ENCODE peak calls at places on chromosomes 7 and 10, in four cellular contexts. One of them, this sample, is unnamed.

GRCh38 chr10:109765838-109766237 is 157.5 kb downstream of the XPNPEP1 start:
- DNase-seq in WERI-Rb-1: no peak
- DNase-seq in CD8-positive, alpha-beta T cell: no peak
- DNase-seq in choroid plexus epithelial cell: no peak
- DNase-seq in this sample: no peak

GRCh38 chr10:6465437-6465836 is 114.6 kb downstream of the PRKCQ start:
- DNase-seq in choroid plexus epithelial cell: no peak
- DNase-seq in CD8-positive, alpha-beta T cell: no peak
- DNase-seq in WERI-Rb-1: no peak
- DNase-seq in this sample: no peak

GRCh38 chr10:20624642-20625041 is 272.5 kb downstream of the NEBL start:
- DNase-seq in WERI-Rb-1: no peak
- DNase-seq in choroid plexus epithelial cell: no peak
- DNase-seq in CD8-positive, alpha-beta T cell: no peak
- DNase-seq in this sample: no peak

GRCh38 chr10:97318772-97319651 is at the start of gene FRAT1:
- DNase-seq in choroid plexus epithelial cell: peak
- DNase-seq in CD8-positive, alpha-beta T cell: peak
- DNase-seq in WERI-Rb-1: peak
- DNase-seq in this sample: peak

GRCh38 chr7:135789431-135789830 is 40.8 kb upstream of the FAM180A start:
- DNase-seq in WERI-Rb-1: no peak
- DNase-seq in choroid plexus epithelial cell: no peak
- DNase-seq in CD8-positive, alpha-beta T cell: no peak
- DNase-seq in this sample: no peak

GRCh38 chr10:5323446-5323845 is 41.3 kb upstream of the UCN3 start:
- DNase-seq in choroid plexus epithelial cell: no peak
- DNase-seq in WERI-Rb-1: no peak
- DNase-seq in CD8-positive, alpha-beta T cell: no peak
- DNase-seq in this sample: no peak

GRCh38 chr10:18463673-18464211 is 187.6 kb downstream of the NSUN6 start:
- DNase-seq in WERI-Rb-1: no peak
- DNase-seq in CD8-positive, alpha-beta T cell: no peak
- DNase-seq in choroid plexus epithelial cell: no peak
- DNase-seq in this sample: no peak

GRCh38 chr10:103040424-103040823 is 122.3 kb downstream of the CNNM2 start:
- DNase-seq in WERI-Rb-1: no peak
- DNase-seq in choroid plexus epithelial cell: peak
- DNase-seq in CD8-positive, alpha-beta T cell: no peak
- DNase-seq in this sample: no peak

DNA sequence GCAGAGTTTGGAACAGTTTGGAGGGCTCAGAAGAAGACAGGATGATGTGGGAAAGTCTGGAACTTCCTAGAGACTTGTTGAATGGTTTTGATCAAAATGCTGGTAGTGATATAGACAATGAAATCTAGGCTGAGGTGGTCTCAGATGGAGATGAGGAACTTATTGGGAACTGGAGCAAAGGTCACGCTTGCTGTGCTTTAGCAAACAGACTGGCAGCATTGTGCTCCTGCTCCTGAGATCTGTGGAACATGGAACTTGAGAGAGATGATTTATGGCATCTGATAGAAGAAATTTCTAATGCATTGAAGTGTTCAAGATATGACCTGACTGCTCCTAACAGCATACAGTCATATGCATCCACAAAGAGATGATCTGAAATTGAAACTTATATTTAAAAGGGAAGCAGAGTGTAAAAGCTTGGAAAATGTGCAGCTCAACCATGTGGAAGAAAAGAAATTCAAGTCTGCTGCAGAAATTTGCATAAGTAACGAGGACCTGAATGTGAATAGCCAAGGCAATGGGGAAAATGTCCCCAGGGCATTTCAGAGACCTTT is 186.9 kb upstream of the PHYHIPL start:
- DNase-seq in CD8-positive, alpha-beta T cell: no peak
- DNase-seq in choroid plexus epithelial cell: no peak
- DNase-seq in WERI-Rb-1: no peak
- DNase-seq in this sample: no peak
- H3K4me3 ChIP-seq in CD8-positive, alpha-beta T cell: no peak
- H3K4me3 ChIP-seq in choroid plexus epithelial cell: no peak
- H3K4me3 ChIP-seq in WERI-Rb-1: no peak
- H3K4me3 ChIP-seq in this sample: no peak

GRCh38 chr10:68492118-68492517 is 20.3 kb upstream of the DNA2 start:
- DNase-seq in choroid plexus epithelial cell: peak
- DNase-seq in CD8-positive, alpha-beta T cell: no peak
- DNase-seq in WERI-Rb-1: no peak
- DNase-seq in this sample: no peak
- TF ChIP-seq CTCF in choroid plexus epithelial cell: no peak
- TF ChIP-seq CTCF in CD8-positive, alpha-beta T cell: no peak
- TF ChIP-seq CTCF in WERI-Rb-1: no peak
- TF ChIP-seq CTCF in this sample: no peak

GRCh38 chr7:102170417-102170970 is 116.2 kb upstream of the SH2B2 start:
- DNase-seq in CD8-positive, alpha-beta T cell: no peak
- DNase-seq in WERI-Rb-1: no peak
- DNase-seq in choroid plexus epithelial cell: peak
- DNase-seq in this sample: no peak
- H3K4me3 ChIP-seq in CD8-positive, alpha-beta T cell: no peak
- H3K4me3 ChIP-seq in WERI-Rb-1: no peak
- H3K4me3 ChIP-seq in choroid plexus epithelial cell: peak
- H3K4me3 ChIP-seq in this sample: no peak

DNA sequence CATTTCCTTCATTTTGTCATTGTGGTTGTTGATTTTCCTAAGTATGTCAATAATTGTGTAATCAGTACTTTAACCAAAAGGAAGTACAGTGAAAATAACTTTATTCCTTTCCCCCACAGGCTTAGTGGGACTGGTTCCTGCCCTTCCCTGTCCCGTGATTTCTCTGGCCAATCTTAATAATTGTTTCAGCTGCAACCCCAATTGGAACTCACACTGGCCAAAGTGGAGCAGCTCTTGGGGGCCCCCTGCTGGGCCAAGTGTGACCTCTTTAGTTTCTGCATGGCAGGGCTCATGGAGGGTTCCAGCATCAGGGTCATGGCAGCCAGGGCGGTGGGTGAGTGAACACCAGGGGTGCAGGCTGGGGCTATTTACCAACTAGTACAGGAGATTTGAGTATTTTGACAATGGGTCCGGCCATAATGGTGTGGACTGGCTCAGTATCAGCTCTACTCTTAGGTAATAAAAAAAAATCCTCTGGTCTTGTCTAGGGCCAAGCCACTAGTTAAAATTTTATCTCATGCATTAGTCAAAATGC is 31.7 kb downstream of the CYCS start:
- DNase-seq in WERI-Rb-1: peak
- DNase-seq in CD8-positive, alpha-beta T cell: peak
- DNase-seq in choroid plexus epithelial cell: peak
- DNase-seq in this sample: peak
- TF ChIP-seq CTCF in WERI-Rb-1: peak
- TF ChIP-seq CTCF in CD8-positive, alpha-beta T cell: peak
- TF ChIP-seq CTCF in choroid plexus epithelial cell: peak
- TF ChIP-seq CTCF in this sample: peak

GRCh38 chr7:157359581-157359980 is 22.8 kb downstream of the DNAJB6 start:
- DNase-seq in CD8-positive, alpha-beta T cell: no peak
- DNase-seq in WERI-Rb-1: no peak
- DNase-seq in choroid plexus epithelial cell: no peak
- DNase-seq in this sample: no peak
- H3K4me3 ChIP-seq in CD8-positive, alpha-beta T cell: no peak
- H3K4me3 ChIP-seq in WERI-Rb-1: no peak
- H3K4me3 ChIP-seq in choroid plexus epithelial cell: no peak
- H3K4me3 ChIP-seq in this sample: no peak

DNA sequence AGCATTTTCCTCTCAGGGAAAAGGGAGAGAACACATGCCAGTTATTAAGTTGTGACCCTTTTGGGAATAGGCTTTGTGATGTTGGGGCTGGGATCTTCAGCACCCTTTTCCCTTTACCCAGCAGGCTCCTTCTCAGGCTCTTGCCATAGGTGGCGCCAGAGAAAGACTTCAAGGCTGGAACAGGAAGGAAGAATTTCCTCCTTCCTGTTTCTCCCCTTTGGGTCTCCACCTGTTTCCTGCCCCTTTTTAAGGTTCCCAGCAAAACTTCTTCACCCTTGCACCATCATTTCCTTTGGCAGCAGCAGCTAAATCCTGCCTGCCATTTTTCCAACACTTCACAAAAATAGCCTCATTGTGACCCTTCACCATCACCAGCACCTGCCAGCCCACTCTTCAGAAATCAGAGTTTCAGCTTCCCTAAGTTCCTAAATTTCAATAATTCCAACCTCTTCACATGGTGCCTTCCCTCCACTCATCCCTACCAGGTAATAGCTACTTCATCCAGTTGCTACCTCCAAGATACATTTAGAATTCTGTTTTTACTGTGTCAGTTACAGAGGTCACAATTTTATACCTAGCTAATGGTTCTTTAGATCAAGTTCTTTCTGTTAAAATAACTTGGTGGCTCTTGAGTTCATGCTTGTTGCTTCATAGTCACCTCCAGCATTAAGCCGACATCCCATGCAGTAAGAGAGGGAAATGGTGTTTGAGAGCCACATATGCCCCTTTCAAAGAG is 22.4 kb upstream of the FOXK1 start:
- DNase-seq in WERI-Rb-1: peak
- DNase-seq in CD8-positive, alpha-beta T cell: no peak
- DNase-seq in choroid plexus epithelial cell: no peak
- DNase-seq in this sample: no peak
- TF ChIP-seq CTCF in WERI-Rb-1: peak
- TF ChIP-seq CTCF in CD8-positive, alpha-beta T cell: no peak
- TF ChIP-seq CTCF in choroid plexus epithelial cell: peak
- TF ChIP-seq CTCF in this sample: peak

DNA sequence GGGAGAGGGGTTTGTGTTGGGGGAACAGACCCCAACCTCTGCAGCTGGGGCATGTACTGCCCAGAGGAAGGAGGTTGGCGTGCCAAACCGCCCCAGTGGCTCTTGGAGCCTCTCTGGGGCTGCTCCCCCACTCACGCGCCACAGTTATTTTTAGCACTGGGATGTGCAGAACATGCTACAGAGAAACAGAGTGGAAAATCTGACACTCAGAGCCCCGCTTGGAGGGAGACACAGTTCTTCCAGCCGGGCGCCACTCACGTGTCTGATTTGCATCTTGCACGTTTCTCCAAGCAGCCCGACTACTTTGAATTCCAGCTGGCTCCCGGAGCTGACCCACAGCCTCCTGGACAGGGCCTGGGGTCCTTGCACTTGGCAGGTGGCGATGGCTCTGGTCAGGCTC is 182.0 kb downstream of the RPS24 start:
- DNase-seq in choroid plexus epithelial cell: peak
- DNase-seq in CD8-positive, alpha-beta T cell: no peak
- DNase-seq in WERI-Rb-1: no peak
- DNase-seq in this sample: no peak
- H3K4me3 ChIP-seq in choroid plexus epithelial cell: no peak
- H3K4me3 ChIP-seq in CD8-positive, alpha-beta T cell: no peak
- H3K4me3 ChIP-seq in WERI-Rb-1: no peak
- H3K4me3 ChIP-seq in this sample: no peak

This sample was measured in HFF-Myc.